ENCODE peak calls at places on chromosomes 1 and 21, in four cellular contexts. G is left lung, D is fibroblast of lung, T is PC-9. B is an unnamed sample. For H3K4me1, the result is how much of the 10 kb centered on the place peaks cover.

GRCh38 chr1:185759061-185759460 is 24.9 kb downstream of the HMCN1 start:
- DNase-seq in G (no peak), D (no peak), T (no peak), B (no peak)

GRCh38 chr1:175192111-175192629 is 406 bp downstream of the KIAA0040 start:
- DNase-seq in G (peak), D (no peak), T (peak), B (peak)

GRCh38 chr1:11072216-11072917 is 12.5 kb upstream of the SRM start:
- DNase-seq in G (no peak), D (no peak), T (no peak), B (no peak)

GRCh38 chr1:50633465-50633864 is 210.2 kb upstream of the DMRTA2 start:
- DNase-seq in G (no peak), D (no peak), T (no peak), B (no peak)

GRCh38 chr1:241821363-241821762 is 26.6 kb upstream of the EXO1 start:
- DNase-seq in G (no peak), D (peak), T (no peak), B (no peak)

GRCh38 chr1:203667616-203668015 is 41.0 kb downstream of the ATP2B4 start:
- DNase-seq in G (no peak), D (peak), T (no peak), B (no peak)

GRCh38 chr1:9233241-9233941 is 1.2 kb upstream of the H6PD start:
- DNase-seq in G (peak), D (peak), T (no peak), B (peak)

GRCh38 chr1:107525146-107525545 is 384.3 kb downstream of the NTNG1 start:
- DNase-seq in G (no peak), D (peak), T (no peak), B (no peak)

GRCh38 chr1:63902844-63903589 is 129.2 kb downstream of the ROR1 start:
- DNase-seq in G (no peak), D (peak), T (no peak), B (no peak)

GRCh38 chr1:100034465-100034864 is 64.7 kb downstream of the SLC35A3 start:
- DNase-seq in G (no peak), D (no peak), T (no peak), B (no peak)
- TF ChIP-seq CTCF in G (no peak), D (peak), T (peak), B (peak)

GRCh38 chr1:244614879-244615278 is 38.0 kb upstream of the DESI2 start:
- DNase-seq in G (no peak), D (peak), T (no peak), B (no peak)

GRCh38 chr1:244615301-244615700 is 37.6 kb upstream of the DESI2 start:
- DNase-seq in G (no peak), D (no peak), T (no peak), B (no peak)

DNA sequence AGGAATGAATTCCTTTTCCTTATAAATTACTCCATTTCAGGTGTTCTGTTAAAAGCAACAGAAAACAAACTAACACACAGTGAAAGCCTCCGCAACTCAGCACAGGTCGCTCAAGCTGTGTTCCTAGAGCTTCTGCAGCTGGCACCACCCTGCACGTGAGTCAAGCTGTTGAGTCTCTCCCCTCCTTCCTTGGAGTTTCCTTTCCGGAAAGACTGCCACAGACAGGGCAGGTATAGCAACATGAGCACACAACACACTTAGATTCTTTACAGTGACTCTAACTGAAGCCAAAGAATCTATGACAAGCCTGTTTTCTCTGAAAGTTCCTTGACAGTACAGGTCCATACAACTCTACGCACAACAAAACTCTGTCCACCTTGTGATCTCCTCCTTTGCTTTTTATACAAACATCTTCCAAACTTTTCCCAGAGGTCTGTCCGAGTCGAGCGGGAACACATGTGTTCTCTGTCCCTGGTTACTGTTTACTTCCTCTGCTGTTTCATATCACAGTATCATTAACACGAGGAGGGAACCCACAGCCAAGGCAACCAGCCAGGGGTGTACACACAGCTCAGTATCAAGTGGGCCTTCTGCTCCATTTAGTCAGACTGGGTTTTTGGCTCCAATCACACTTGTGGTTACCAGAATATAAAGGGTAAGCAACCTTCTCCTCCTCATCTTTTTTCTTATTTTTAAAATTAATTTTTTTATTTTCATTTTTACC is 38.7 kb upstream of the DESI2 start:
- DNase-seq in G (peak), D (peak), T (no peak), B (no peak)
- H3K4me1 ChIP-seq in G (under half), D (under half), T (under half), B (under half)

DNA sequence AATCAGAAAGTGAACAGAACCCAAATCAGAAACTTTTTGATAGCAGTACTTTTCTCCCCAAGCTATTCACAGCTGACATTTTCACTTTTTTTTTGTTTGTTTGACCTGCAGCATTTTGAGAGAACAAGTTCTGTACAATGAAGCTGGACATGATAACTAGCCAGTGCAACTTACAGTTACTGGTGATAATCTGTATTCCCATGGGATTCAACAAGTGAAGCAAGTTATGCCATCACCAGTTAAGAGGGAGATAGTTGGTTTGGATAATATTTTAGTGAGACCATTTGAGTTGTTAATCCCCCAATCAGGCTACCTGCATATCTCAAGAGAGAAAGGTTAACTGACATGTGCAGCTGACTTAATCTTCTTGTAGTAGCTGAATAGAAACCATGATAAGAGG is 18.1 kb downstream of the SON start:
- DNase-seq in G (no peak), D (no peak), T (no peak), B (no peak)
- H3K27ac ChIP-seq in G (no peak), D (no peak), T (no peak), B (no peak)

GRCh38 chr1:30708361-30708728 is 15.0 kb downstream of the MATN1 start:
- DNase-seq in G (no peak), D (no peak), T (no peak), B (no peak)
- TF ChIP-seq CTCF in G (no peak), D (no peak), T (peak), B (no peak)

GRCh38 chr1:205314986-205315618 is 6.4 kb downstream of the NUAK2 start:
- DNase-seq in G (no peak), D (no peak), T (no peak), B (no peak)
- H3K4me1 ChIP-seq in G (half or more), D (under half), T (under half), B (half or more)